ENCODE peak calls at places on chromosomes 4 and X, in seven cellular contexts. U, A, N, E, J, G and M are unnamed samples.

GRCh38 chrX:19907794-19908193 is 20.4 kb upstream of the SH3KBP1 start:
- DNase-seq in U (no peak), G (no peak), A (no peak), J (no peak), E (no peak), N (no peak), M (no peak)

GRCh38 chrX:7068939-7069367 is 78.6 kb upstream of the STS start:
- DNase-seq in N (no peak), G (no peak), E (no peak), U (no peak), J (no peak), A (no peak), M (peak; percentile 33)

GRCh38 chrX:30875957-30876356 is 13.1 kb downstream of the TAB3 start:
- DNase-seq in G (no peak), J (no peak), U (no peak), E (no peak), A (no peak), N (no peak), M (no peak)

GRCh38 chrX:41588271-41588670 is 100.5 kb upstream of the GPR34 start:
- DNase-seq in U (no peak), N (no peak), G (no peak), J (no peak), E (no peak), A (no peak), M (no peak)

GRCh38 chr4:20422398-20422797 is 170.7 kb downstream of the SLIT2 start:
- DNase-seq in E (peak; percentile 71), G (peak; percentile 33), N (peak; percentile 15), A (peak; percentile 79), J (no peak), U (peak; percentile 7), M (peak; percentile 38)

GRCh38 chrX:40314070-40314469 is 216.3 kb upstream of the BCOR start:
- DNase-seq in J (no peak), U (no peak), A (no peak), N (no peak), E (no peak), G (no peak), M (no peak)

GRCh38 chr4:164700471-164700870 is 53.5 kb upstream of the SMIM31 start:
- DNase-seq in A (peak; percentile 12), G (peak; percentile 37), E (no peak), N (no peak), J (no peak), U (no peak), M (no peak)

GRCh38 chrX:114932550-114932949 is 84.9 kb downstream of the IL13RA2 start:
- DNase-seq in U (no peak), A (no peak), J (no peak), E (no peak), G (no peak), N (no peak), M (no peak)

GRCh38 chr4:3044812-3045499 is 29.4 kb downstream of the HTT-AS start:
- DNase-seq in A (peak; percentile 81), U (no peak), E (no peak), G (no peak), N (no peak), J (no peak), M (no peak)

GRCh38 chr4:53453385-53453784 is 75.9 kb downstream of the FIP1L1 start:
- DNase-seq in U (no peak), E (no peak), N (no peak), G (no peak), A (no peak), J (no peak), M (no peak)

GRCh38 chr4:109290918-109291317 is 11.5 kb downstream of the COL25A1 start:
- DNase-seq in G (no peak), J (no peak), U (no peak), A (no peak), N (no peak), E (no peak), M (no peak)

GRCh38 chr4:125266901-125267601 is 47.7 kb upstream of the FAT4 start:
- DNase-seq in A (no peak), U (no peak), G (no peak), E (peak; percentile 4), J (no peak), N (no peak), M (no peak)

GRCh38 chr4:148716361-148717063 is 274.3 kb upstream of the NR3C2 start:
- DNase-seq in N (no peak), G (peak; percentile 37), U (no peak), E (no peak), A (peak; percentile 38), J (no peak), M (no peak)

GRCh38 chrX:80026116-80026515 is 11.6 kb downstream of the TBX22 start:
- DNase-seq in N (no peak), E (no peak), J (no peak), G (no peak), A (no peak), U (no peak), M (no peak)

GRCh38 chr4:25215506-25215905 is 18.3 kb upstream of the PI4K2B start:
- DNase-seq in U (no peak), N (no peak), E (no peak), J (no peak), G (no peak), A (no peak), M (no peak)

GRCh38 chr4:142875117-142875516 is 29.0 kb upstream of the INPP4B start:
- DNase-seq in U (no peak), G (no peak), N (no peak), A (no peak), E (no peak), J (no peak), M (no peak)

GRCh38 chr4:31984872-31985271 is 1264.7 kb downstream of the PCDH7 start:
- DNase-seq in A (no peak), N (no peak), E (peak; percentile 44), U (no peak), G (no peak), J (no peak), M (no peak)

GRCh38 chrX:113222305-113222704 is 381.7 kb upstream of the AMOT start:
- DNase-seq in A (no peak), J (no peak), G (no peak), U (no peak), N (no peak), E (no peak), M (no peak)
- H3K27me3 ChIP-seq in A (no peaks in the 10 kb centered on the region), J (no peaks in the 10 kb centered on the region), G (no peaks in the 10 kb centered on the region), U (no peaks in the 10 kb centered on the region), N (no peaks in the 10 kb centered on the region), E (no peaks in the 10 kb centered on the region), M (no peaks in the 10 kb centered on the region)

GRCh38 chrX:51608766-51609165 is 9.9 kb downstream of the CENPVL3 start:
- DNase-seq in N (no peak), G (no peak), J (no peak), U (no peak), E (no peak), A (no peak), M (no peak)

DNA sequence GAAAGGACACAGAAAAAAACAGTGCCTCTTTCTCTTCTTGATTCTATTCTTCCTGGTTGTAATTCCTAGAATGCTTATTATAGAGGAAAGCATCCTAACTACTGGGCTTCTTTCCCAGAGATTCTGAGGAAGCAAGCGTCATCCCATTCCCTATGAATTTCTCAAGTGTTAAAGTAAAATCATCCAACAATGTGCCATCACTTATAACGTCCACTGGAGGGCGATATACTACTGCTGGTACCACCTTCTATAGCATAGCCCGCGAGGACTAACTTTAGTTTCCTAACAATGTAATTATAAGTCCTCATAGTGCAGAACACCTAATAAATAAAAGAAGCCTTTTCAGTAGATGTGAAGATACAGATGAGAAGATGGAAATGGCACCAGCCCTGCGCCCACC is 4.4 kb downstream of the CENPVL3 start:
- DNase-seq in G (no peak), U (peak; percentile 2), E (peak; percentile 46), J (no peak), A (peak; percentile 46), N (peak; percentile 19), M (peak; percentile 26)
- H3K27me3 ChIP-seq in G (no peaks in the 10 kb centered on the region), U (no peaks in the 10 kb centered on the region), E (no peaks in the 10 kb centered on the region), J (peaks cover 3% of the 10 kb centered on the region), A (no peaks in the 10 kb centered on the region), N (no peaks in the 10 kb centered on the region), M (peaks cover 5% of the 10 kb centered on the region)

GRCh38 chr4:174658246-174658645 is 136.0 kb upstream of the HPGD start:
- DNase-seq in E (no peak), G (no peak), J (no peak), N (no peak), U (no peak), A (no peak), M (no peak)
- H3K27me3 ChIP-seq in E (no peaks in the 10 kb centered on the region), G (no peaks in the 10 kb centered on the region), J (no peaks in the 10 kb centered on the region), N (no peaks in the 10 kb centered on the region), U (no peaks in the 10 kb centered on the region), A (no peaks in the 10 kb centered on the region), M (no peaks in the 10 kb centered on the region)

DNA sequence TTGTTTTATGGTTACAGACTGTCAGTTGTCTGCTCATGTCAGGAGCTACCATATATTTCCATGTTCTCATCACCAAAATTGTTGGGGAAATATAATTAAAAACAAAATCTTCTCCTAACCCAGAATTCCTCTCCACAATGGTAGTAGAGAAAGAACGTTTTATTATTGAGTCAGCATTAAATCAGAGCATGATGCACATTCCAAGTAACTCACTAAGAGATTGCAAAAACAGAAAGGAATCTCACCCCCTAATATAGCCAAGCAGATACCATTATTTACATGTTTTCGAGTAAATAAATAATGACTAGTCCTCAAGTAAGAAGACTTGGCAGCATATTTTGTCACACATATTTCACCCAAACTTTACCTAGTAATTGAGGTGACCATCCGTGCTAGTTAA is 36.2 kb upstream of the ARHGEF6 start:
- DNase-seq in U (no peak), N (no peak), E (no peak), J (no peak), A (no peak), G (no peak), M (no peak)
- H3K27me3 ChIP-seq in U (no peaks in the 10 kb centered on the region), N (no peaks in the 10 kb centered on the region), E (no peaks in the 10 kb centered on the region), J (no peaks in the 10 kb centered on the region), A (no peaks in the 10 kb centered on the region), G (no peaks in the 10 kb centered on the region), M (no peaks in the 10 kb centered on the region)

DNA sequence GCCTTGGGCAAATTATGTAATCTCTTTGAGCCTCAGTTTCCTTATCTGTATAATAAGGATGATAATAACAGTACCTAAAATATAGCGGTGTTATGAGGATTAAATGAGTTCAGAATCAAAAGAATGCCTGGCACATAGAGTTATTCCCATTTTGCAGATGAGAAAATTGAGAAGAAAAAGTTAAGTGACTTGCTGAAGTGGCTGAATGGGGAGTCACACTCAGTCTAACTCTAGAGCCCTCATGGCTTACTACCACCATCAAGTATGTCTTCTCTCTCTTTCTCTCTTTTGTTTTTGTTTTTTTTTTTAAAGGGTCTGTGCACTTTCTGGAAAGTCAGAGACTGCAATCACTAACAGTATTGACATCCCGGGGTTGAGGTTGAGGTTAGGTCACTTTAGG is 615 bp downstream of the CACNA1F start:
- DNase-seq in N (no peak), U (no peak), A (no peak), E (no peak), J (no peak), G (no peak), M (no peak)
- H3K27me3 ChIP-seq in N (no peaks in the 10 kb centered on the region), U (no peaks in the 10 kb centered on the region), A (no peaks in the 10 kb centered on the region), E (no peaks in the 10 kb centered on the region), J (no peaks in the 10 kb centered on the region), G (no peaks in the 10 kb centered on the region), M (no peaks in the 10 kb centered on the region)

GRCh38 chr4:78057600-78058560 is 757 bp downstream of the FRAS1 start:
- DNase-seq in E (peak; percentile 69), U (no peak), G (peak; percentile 50), J (no peak), N (peak; percentile 15), A (peak; percentile 39), M (no peak)
- H3K27me3 ChIP-seq in E (no peaks in the 10 kb centered on the region), U (peaks cover 18% of the 10 kb centered on the region), G (no peaks in the 10 kb centered on the region), J (peaks cover 31% of the 10 kb centered on the region), N (peaks cover 46% of the 10 kb centered on the region), A (no peaks in the 10 kb centered on the region), M (peaks cover 32% of the 10 kb centered on the region)